ENCODE peak calls at places on chromosomes 3 and 15, in ten cellular contexts. F is activated B cell treated with CpG ODN at 0.5 μM for 24 hours; C is CD8-positive, alpha-beta T cell; G is posterior vena cava; K is lung microvascular endothelial cell; R is AML-193; M is cerebellar cortex; Z is fibroblast of lung; W is GM18507; N is substantia nigra. X is an unnamed sample.

GRCh38 chr3:187063286-187064081 is 75.8 kb downstream of the RPL39L start:
- DNase-seq in F (no peak), C (no peak), G (no peak), K (no peak), R (no peak), M (no peak), Z (peak), W (no peak), N (no peak), X (peak)

GRCh38 chr3:82641701-82642100 is 880.3 kb upstream of the GBE1 start:
- DNase-seq in F (no peak), C (no peak), G (no peak), K (no peak), R (no peak), M (no peak), Z (peak), W (no peak), N (no peak), X (no peak)

GRCh38 chr3:34408088-34408487 is 609.7 kb downstream of the PDCD6IP start:
- DNase-seq in F (no peak), C (no peak), G (no peak), K (no peak), R (no peak), M (no peak), Z (no peak), W (no peak), N (no peak), X (no peak)

GRCh38 chr3:134205426-134205825 is 45.2 kb downstream of the RYK start:
- DNase-seq in F (no peak), C (no peak), G (no peak), K (no peak), R (no peak), M (peak), Z (no peak), W (no peak), N (no peak), X (no peak)

GRCh38 chr3:102904629-102905028 is 469.8 kb downstream of the ZPLD1 start:
- DNase-seq in F (no peak), C (no peak), G (peak), K (no peak), R (no peak), M (no peak), Z (no peak), W (no peak), N (no peak), X (no peak)

GRCh38 chr3:197730200-197730599 is 6.5 kb downstream of the RUBCN start:
- DNase-seq in F (no peak), C (no peak), G (no peak), K (no peak), R (no peak), M (no peak), Z (peak), W (no peak), N (no peak), X (peak)

GRCh38 chr15:40379853-40380252 is 2.7 kb upstream of the KNSTRN start:
- DNase-seq in F (no peak), C (no peak), G (peak), K (peak), R (no peak), M (no peak), Z (peak), W (no peak), N (peak), X (peak)

GRCh38 chr3:8773941-8774542 is 4.6 kb upstream of the OXTR start:
- DNase-seq in F (no peak), C (no peak), G (no peak), K (no peak), R (no peak), M (no peak), Z (no peak), W (no peak), N (no peak), X (no peak)

GRCh38 chr3:123297627-123297899 is 95.8 kb downstream of the SEC22A start:
- DNase-seq in F (no peak), C (no peak), G (no peak), K (no peak), R (no peak), M (no peak), Z (no peak), W (no peak), N (no peak), X (no peak)

GRCh38 chr15:28060005-28060404 is 39.1 kb downstream of the OCA2 start:
- DNase-seq in F (no peak), C (no peak), G (no peak), K (no peak), R (no peak), M (no peak), Z (no peak), W (no peak), N (no peak), X (no peak)

GRCh38 chr15:26771917-26772587 is 814 bp downstream of the GABRB3 start:
- DNase-seq in F (no peak), C (no peak), G (no peak), K (peak), R (no peak), M (peak), Z (peak), W (no peak), N (no peak), X (no peak)

GRCh38 chr3:160038862-160039562 is 50.4 kb downstream of the IL12A start:
- DNase-seq in F (no peak), C (no peak), G (no peak), K (peak), R (no peak), M (peak), Z (peak), W (no peak), N (no peak), X (peak)

GRCh38 chr3:52006017-52006819 is 10.5 kb upstream of the RPL29 start:
- DNase-seq in F (no peak), C (no peak), G (no peak), K (no peak), R (peak), M (no peak), Z (no peak), W (no peak), N (no peak), X (no peak)

GRCh38 chr3:119338749-119339148 is 44.6 kb downstream of the ARHGAP31 start:
- DNase-seq in F (no peak), C (no peak), G (no peak), K (no peak), R (no peak), M (no peak), Z (peak), W (no peak), N (no peak), X (no peak)

GRCh38 chr3:134300520-134300919 is 49.9 kb upstream of the RYK start:
- DNase-seq in F (no peak), C (no peak), G (no peak), K (peak), R (no peak), M (no peak), Z (no peak), W (no peak), N (no peak), X (no peak)

GRCh38 chr15:48631191-48631770 is 14.2 kb downstream of the FBN1 start:
- DNase-seq in F (no peak), C (no peak), G (no peak), K (no peak), R (no peak), M (no peak), Z (peak), W (no peak), N (no peak), X (no peak)

GRCh38 chr3:52865994-52866393 is 31.2 kb upstream of the MUSTN1 start:
- DNase-seq in F (no peak), C (no peak), G (no peak), K (no peak), R (no peak), M (no peak), Z (no peak), W (no peak), N (no peak), X (no peak)

GRCh38 chr15:99863527-99864198 is 130.4 kb upstream of the LYSMD4 start:
- DNase-seq in F (no peak), C (no peak), G (no peak), K (no peak), R (no peak), M (no peak), Z (peak), W (no peak), N (no peak), X (peak)

GRCh38 chr3:143975549-143976152 is 4.0 kb downstream of the DIPK2A start:
- DNase-seq in F (no peak), C (no peak), G (no peak), K (peak), R (peak), M (peak), Z (peak), W (no peak), N (no peak), X (peak)

GRCh38 chr3:38479431-38480092 is 16.6 kb upstream of the EXOG start:
- DNase-seq in F (no peak), C (peak), G (peak), K (peak), R (peak), M (peak), Z (peak), W (peak), N (peak), X (peak)

GRCh38 chr3:21962456-21962855 is 211.4 kb upstream of the ZNF385D start:
- DNase-seq in F (no peak), C (no peak), G (no peak), K (peak), R (no peak), M (no peak), Z (peak), W (no peak), N (no peak), X (no peak)

GRCh38 chr15:98720036-98720435 is 71.7 kb downstream of the IGF1R start:
- DNase-seq in F (no peak), C (no peak), G (no peak), K (no peak), R (no peak), M (no peak), Z (no peak), W (no peak), N (no peak), X (no peak)

GRCh38 chr3:53162672-53163458 is 1.9 kb downstream of the PRKCD start:
- DNase-seq in F (peak), C (peak), G (no peak), K (peak), R (no peak), M (no peak), Z (no peak), W (no peak), N (no peak), X (no peak)

GRCh38 chr3:127735767-127736693 is 63.3 kb downstream of the ABTB1 start:
- DNase-seq in F (no peak), C (no peak), G (peak), K (peak), R (no peak), M (peak), Z (peak), W (peak), N (peak), X (peak)

GRCh38 chr3:131636266-131636775 is 133.6 kb upstream of the MRPL3 start:
- DNase-seq in F (no peak), C (no peak), G (no peak), K (no peak), R (no peak), M (no peak), Z (no peak), W (no peak), N (no peak), X (no peak)

GRCh38 chr3:149571381-149571780 is 86.4 kb downstream of the WWTR1 start:
- DNase-seq in F (no peak), C (no peak), G (no peak), K (no peak), R (no peak), M (no peak), Z (peak), W (no peak), N (no peak), X (no peak)

GRCh38 chr3:175743733-175744400 is 884.7 kb downstream of the NAALADL2 start:
- DNase-seq in F (no peak), C (no peak), G (no peak), K (no peak), R (no peak), M (no peak), Z (peak), W (no peak), N (no peak), X (peak)